ENCODE peak calls at places on chromosomes 6 and 20, in six cellular contexts. Z is HFFc6; V is Panc1; M is CD8-positive, alpha-beta T cell; W is astrocyte of the spinal cord; Q is pancreas. Y is an unnamed sample.

GRCh38 chr6:20907486-20908071 is 373.3 kb downstream of the CDKAL1 start:
- DNase-seq in Z (no peak), V (no peak), M (no peak), W (no peak), Q (no peak), Y (no peak)

GRCh38 chr6:119142051-119142450 is 63.6 kb upstream of the FAM184A start:
- DNase-seq in Z (no peak), V (no peak), M (no peak), W (no peak), Q (no peak), Y (no peak)

GRCh38 chr6:3408665-3409064 is 48.2 kb downstream of the SLC22A23 start:
- DNase-seq in Z (no peak), V (no peak), M (no peak), W (no peak), Q (no peak), Y (no peak)

GRCh38 chr6:9621276-9621675 is 793.6 kb downstream of the TFAP2A start:
- DNase-seq in Z (peak), V (no peak), M (no peak), W (no peak), Q (no peak), Y (no peak)

GRCh38 chr20:58102744-58103516 is 125.5 kb downstream of the ANKRD60 start:
- DNase-seq in Z (no peak), V (no peak), M (no peak), W (peak), Q (no peak), Y (no peak)

GRCh38 chr6:77796824-77797809 is 144.3 kb downstream of the MEI4 start:
- DNase-seq in Z (no peak), V (no peak), M (no peak), W (no peak), Q (no peak), Y (no peak)

GRCh38 chr20:58071991-58072390 is 156.5 kb downstream of the ANKRD60 start:
- DNase-seq in Z (no peak), V (no peak), M (no peak), W (no peak), Q (no peak), Y (no peak)

GRCh38 chr6:157761331-157761921 is 61.6 kb upstream of the SNX9 start:
- DNase-seq in Z (peak), V (peak), M (peak), W (peak), Q (no peak), Y (no peak)

GRCh38 chr6:167798453-167798852 is 28.3 kb upstream of the AFDN start:
- DNase-seq in Z (no peak), V (no peak), M (no peak), W (no peak), Q (no peak), Y (no peak)

GRCh38 chr6:1436334-1437306 is 47.2 kb downstream of the FOXF2 start:
- DNase-seq in Z (peak), V (peak), M (peak), W (peak), Q (no peak), Y (no peak)

GRCh38 chr6:149821492-149821891 is 42.7 kb downstream of the LRP11 start:
- DNase-seq in Z (no peak), V (no peak), M (no peak), W (no peak), Q (no peak), Y (no peak)

GRCh38 chr6:12957321-12958051 is 240.9 kb downstream of the PHACTR1 start:
- DNase-seq in Z (peak), V (no peak), M (peak), W (peak), Q (peak), Y (peak)
- TF ChIP-seq CTCF in Z (peak), V (no peak), M (no peak), W (no peak), Q (no peak), Y (no peak)

DNA sequence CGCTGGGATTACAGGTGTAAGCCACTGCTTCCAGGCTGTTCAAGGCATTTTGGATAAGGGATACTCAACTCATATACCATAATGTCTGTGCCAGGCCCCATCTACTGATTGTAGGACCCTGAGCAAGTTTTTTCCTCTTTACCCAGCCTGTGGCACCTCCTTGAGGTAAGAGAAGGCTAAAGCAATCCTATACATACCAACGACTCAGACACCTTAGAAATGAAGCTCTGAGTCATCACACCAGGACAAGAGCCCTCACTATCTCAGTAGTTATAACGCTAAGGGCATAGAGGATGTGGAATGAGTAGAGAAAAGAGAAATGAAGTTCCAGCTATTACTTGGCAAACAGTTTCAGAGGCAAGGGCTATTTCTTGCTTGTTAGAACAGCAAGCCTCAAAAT is 16.9 kb downstream of the NDRG3 start:
- DNase-seq in Z (peak), V (no peak), M (no peak), W (peak), Q (no peak), Y (no peak)
- TF ChIP-seq CTCF in Z (peak), V (no peak), M (no peak), W (peak), Q (no peak), Y (no peak)

GRCh38 chr6:33405541-33405940 is 5.3 kb upstream of the PHF1 start:
- DNase-seq in Z (no peak), V (no peak), M (no peak), W (no peak), Q (no peak), Y (no peak)

GRCh38 chr6:33404884-33405283 is 5.9 kb upstream of the PHF1 start:
- DNase-seq in Z (no peak), V (no peak), M (no peak), W (no peak), Q (no peak), Y (no peak)

GRCh38 chr6:33410050-33410710 is 634 bp upstream of the PHF1 start:
- DNase-seq in Z (peak), V (peak), M (peak), W (peak), Q (peak), Y (peak)

GRCh38 chr6:33406161-33406560 is 4.7 kb upstream of the PHF1 start:
- DNase-seq in Z (no peak), V (no peak), M (no peak), W (no peak), Q (no peak), Y (no peak)

DNA sequence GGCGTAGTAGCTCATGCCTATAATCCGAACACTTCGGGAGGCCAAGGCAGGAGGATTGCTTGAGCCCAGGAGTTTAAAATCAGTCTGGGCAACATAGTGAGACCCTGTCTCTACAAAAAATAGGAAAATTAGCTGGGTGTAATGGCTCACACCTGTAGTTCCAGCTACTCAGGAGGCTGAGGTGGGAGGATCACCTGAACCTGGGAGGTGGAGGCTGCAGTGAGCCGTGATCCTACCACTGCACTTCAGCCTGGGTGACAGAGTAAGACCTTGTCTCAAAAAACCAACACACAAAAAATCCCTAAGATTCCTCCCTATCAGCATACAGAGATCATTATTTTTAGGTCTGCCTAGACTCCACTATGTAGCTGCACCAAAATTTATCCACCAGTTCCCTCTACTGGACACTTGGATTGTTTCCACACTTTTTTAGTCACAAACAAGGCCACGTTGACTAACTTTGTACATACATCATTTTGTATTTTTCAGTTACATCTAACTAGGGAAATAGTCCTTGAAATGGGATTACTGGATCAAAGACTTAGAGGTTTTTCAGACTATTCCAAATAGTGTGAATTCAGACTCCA is 3.6 kb upstream of the PHF1 start:
- DNase-seq in Z (peak), V (no peak), M (no peak), W (peak), Q (no peak), Y (no peak)
- TF ChIP-seq CTCF in Z (peak), V (no peak), M (no peak), W (no peak), Q (no peak), Y (no peak)

GRCh38 chr20:37759761-37760209 is 66.0 kb downstream of the CTNNBL1 start:
- DNase-seq in Z (no peak), V (no peak), M (no peak), W (no peak), Q (no peak), Y (no peak)

GRCh38 chr20:37756234-37756633 is 62.4 kb downstream of the CTNNBL1 start:
- DNase-seq in Z (no peak), V (no peak), M (no peak), W (no peak), Q (no peak), Y (no peak)

GRCh38 chr20:37755665-37756064 is 61.8 kb downstream of the CTNNBL1 start:
- DNase-seq in Z (no peak), V (no peak), M (no peak), W (no peak), Q (no peak), Y (no peak)

GRCh38 chr20:37758332-37758731 is 64.5 kb downstream of the CTNNBL1 start:
- DNase-seq in Z (no peak), V (no peak), M (no peak), W (no peak), Q (no peak), Y (no peak)

GRCh38 chr20:37757550-37757949 is 63.7 kb downstream of the CTNNBL1 start:
- DNase-seq in Z (no peak), V (no peak), M (no peak), W (no peak), Q (no peak), Y (no peak)
- TF ChIP-seq CTCF in Z (peak), V (no peak), M (no peak), W (peak), Q (no peak), Y (no peak)

DNA sequence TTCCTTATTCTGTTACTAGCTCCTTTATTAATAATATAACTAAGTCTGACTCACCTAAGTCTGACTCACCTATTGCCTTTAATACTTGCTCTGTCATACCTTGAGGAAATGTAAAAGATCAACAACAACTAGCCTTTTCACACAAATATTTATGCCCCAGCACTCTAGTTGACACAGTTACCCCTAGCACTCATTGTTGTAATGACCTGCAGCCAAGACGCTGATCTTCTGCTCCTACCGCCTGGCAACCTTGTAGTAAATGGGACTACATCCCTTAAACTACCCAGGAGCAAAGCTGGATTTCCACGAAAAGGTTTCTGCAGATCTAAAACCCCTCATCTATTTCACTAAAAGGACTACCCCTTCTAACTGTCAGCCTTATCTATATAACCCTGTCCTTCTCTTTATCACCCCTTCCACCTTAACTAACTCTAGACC is 90.0 kb downstream of the PLG start:
- DNase-seq in Z (no peak), V (peak), M (no peak), W (no peak), Q (no peak), Y (no peak)
- TF ChIP-seq CTCF in Z (no peak), V (no peak), M (no peak), W (no peak), Q (no peak), Y (no peak)

DNA sequence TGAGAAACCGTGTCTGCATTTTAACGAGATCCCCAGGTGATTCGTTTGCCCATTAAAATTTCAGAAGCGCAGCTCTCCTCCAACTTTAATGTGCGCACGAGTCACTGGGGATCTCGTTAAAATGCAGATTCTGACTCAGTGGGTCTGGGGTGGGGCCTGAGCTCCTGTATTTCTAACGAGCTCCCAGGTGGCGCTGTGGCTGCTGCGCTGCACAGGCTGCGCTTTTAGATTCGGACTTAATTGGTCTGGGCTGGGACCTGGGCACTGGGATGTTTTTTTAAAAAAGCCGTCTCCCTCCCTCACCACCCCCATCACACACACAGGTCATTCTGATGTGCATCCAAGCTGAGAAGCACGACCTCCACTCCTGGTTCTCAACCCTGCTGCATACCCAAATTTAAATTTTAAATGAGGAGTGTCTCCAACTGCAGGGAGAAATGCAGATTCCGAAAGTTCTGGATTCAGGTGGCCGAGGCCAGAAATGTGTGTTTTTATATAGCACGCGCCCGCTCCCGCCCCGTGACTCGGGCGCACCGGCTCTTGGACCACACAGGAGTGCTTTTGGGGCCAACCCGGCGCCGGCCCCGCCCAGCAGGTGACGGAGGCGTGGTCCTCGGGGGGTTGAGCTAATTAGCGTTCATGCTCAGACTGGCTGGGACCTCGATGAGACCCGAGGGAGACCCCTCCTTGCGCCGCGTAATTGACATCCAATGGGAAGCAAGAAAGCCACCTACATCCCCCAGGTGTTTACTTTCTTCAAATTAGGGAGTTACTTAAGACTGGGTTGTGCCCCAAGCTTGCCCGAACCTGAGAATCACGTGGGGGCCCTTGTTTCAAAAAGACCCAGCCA is 85.8 kb downstream of the ZFP64 start:
- DNase-seq in Z (peak), V (no peak), M (no peak), W (peak), Q (no peak), Y (no peak)
- TF ChIP-seq CTCF in Z (peak), V (no peak), M (no peak), W (peak), Q (no peak), Y (no peak)

GRCh38 chr6:143268439-143268838 is 182.1 kb downstream of the ADAT2 start:
- DNase-seq in Z (no peak), V (no peak), M (no peak), W (no peak), Q (no peak), Y (no peak)

GRCh38 chr6:143271024-143271423 is 179.5 kb downstream of the ADAT2 start:
- DNase-seq in Z (peak), V (no peak), M (no peak), W (peak), Q (no peak), Y (no peak)

GRCh38 chr6:143267740-143268139 is 182.8 kb downstream of the ADAT2 start:
- DNase-seq in Z (no peak), V (no peak), M (no peak), W (no peak), Q (no peak), Y (no peak)

GRCh38 chr6:143264996-143265734 is 185.3 kb downstream of the ADAT2 start:
- DNase-seq in Z (no peak), V (no peak), M (no peak), W (no peak), Q (no peak), Y (no peak)

DNA sequence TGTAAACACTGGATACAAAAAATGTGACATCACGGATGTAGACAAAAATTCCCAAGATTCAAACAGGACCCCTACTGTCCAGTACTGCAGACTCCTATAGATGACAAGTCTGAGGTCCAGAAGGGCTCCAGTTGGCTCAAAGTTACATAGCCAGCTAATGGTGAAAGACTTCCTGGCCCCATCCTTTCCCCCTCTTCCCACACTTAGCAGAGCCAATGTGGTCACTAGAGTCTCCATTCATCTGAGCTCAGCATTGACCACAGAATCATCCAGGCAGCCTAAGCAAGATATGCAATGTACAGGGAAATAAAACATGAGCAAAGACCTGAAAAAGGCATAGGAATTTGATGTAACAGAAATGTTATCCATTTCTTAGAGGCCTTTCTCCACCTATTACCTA is 180.5 kb downstream of the ADAT2 start:
- DNase-seq in Z (no peak), V (no peak), M (no peak), W (peak), Q (no peak), Y (no peak)
- TF ChIP-seq CTCF in Z (no peak), V (no peak), M (no peak), W (no peak), Q (no peak), Y (no peak)

GRCh38 chr20:19026901-19027644 is 185.4 kb upstream of the SLC24A3 start:
- DNase-seq in Z (no peak), V (no peak), M (no peak), W (no peak), Q (no peak), Y (no peak)
- TF ChIP-seq CTCF in Z (no peak), V (no peak), M (no peak), W (no peak), Q (no peak), Y (no peak)

GRCh38 chr6:144314003-144314485 is 28.9 kb downstream of the UTRN start:
- DNase-seq in Z (no peak), V (no peak), M (no peak), W (peak), Q (no peak), Y (no peak)
- TF ChIP-seq CTCF in Z (no peak), V (no peak), M (no peak), W (no peak), Q (no peak), Y (no peak)

Y was measured in natural killer cell.